ENCODE peak calls at places on chromosomes 2 and 18, in eight cellular contexts. C is aorta, E is fibroblast of lung, J is MM.1S, I is heart left ventricle, K is neuronal stem cell, T is cardiac muscle cell, A is mammary epithelial cell. L is an unnamed sample. For H3K4me1, the result is how much of the 10 kb centered on the place peaks cover.

GRCh38 chr2:240798327-240798905 is 21.6 kb downstream of the KIF1A start:
- DNase-seq in C (no peak), E (no peak), J (no peak), I (no peak), K (no peak), T (no peak), A (no peak), L (no peak)

GRCh38 chr2:9952286-9952737 is 819 bp downstream of the GRHL1 start:
- DNase-seq in C (no peak), E (no peak), J (no peak), I (no peak), K (no peak), T (no peak), A (no peak), L (no peak)

GRCh38 chr2:237588044-237588696 is 2.4 kb downstream of the RAB17 start:
- DNase-seq in C (peak), E (no peak), J (no peak), I (peak), K (no peak), T (no peak), A (no peak), L (no peak)

GRCh38 chr2:163731735-163732134 is 4.1 kb downstream of the FIGN start:
- DNase-seq in C (no peak), E (peak), J (no peak), I (no peak), K (no peak), T (no peak), A (no peak), L (no peak)

GRCh38 chr2:43542285-43542933 is 53.4 kb downstream of the THADA start:
- DNase-seq in C (no peak), E (peak), J (peak), I (no peak), K (no peak), T (peak), A (peak), L (no peak)

GRCh38 chr18:34806527-34806926 is 96.4 kb downstream of the DTNA start:
- DNase-seq in C (no peak), E (no peak), J (no peak), I (no peak), K (no peak), T (no peak), A (no peak), L (no peak)

GRCh38 chr18:840080-840408 is 28.0 kb upstream of the YES1 start:
- DNase-seq in C (no peak), E (no peak), J (no peak), I (no peak), K (no peak), T (no peak), A (no peak), L (no peak)

GRCh38 chr2:164146478-164146877 is 410.7 kb upstream of the FIGN start:
- DNase-seq in C (no peak), E (peak), J (peak), I (no peak), K (no peak), T (no peak), A (peak), L (no peak)

GRCh38 chr2:213429516-213429915 is 145.3 kb downstream of the SPAG16 start:
- DNase-seq in C (no peak), E (peak), J (no peak), I (no peak), K (no peak), T (no peak), A (peak), L (no peak)

DNA sequence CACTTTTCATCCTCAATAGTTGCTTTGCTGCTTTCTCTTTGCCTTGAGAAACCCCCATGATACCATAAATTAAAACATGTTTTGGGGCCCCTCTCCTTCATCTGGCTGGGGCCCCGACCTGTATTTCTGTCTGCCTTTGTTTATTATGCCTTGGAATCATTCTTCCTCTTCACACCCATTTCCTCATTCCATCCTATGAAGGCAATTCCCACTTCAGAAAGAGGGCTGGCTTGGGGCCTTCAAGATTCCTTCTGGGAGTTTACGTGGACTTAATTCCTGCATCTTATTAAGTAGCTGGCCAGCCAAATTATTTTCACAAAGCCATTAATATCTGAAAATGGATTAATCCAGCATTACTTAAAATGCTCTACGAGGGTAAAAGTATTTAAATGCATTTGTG is 6.8 kb upstream of the LRRTM1 start:
- DNase-seq in C (no peak), E (peak), J (no peak), I (no peak), K (no peak), T (no peak), A (no peak), L (no peak)
- H3K4me3 ChIP-seq in C (no peak), E (no peak), J (no peak), I (no peak), K (no peak), T (no peak), A (no peak), L (no peak)

GRCh38 chr2:235542728-235543125 is 48.9 kb downstream of the AGAP1 start:
- DNase-seq in C (no peak), E (no peak), J (no peak), I (no peak), K (no peak), T (no peak), A (no peak), L (peak)
- H3K4me1 ChIP-seq in C (under half), E (under half), J (under half), I (under half), K (under half), T (under half), A (under half), L (under half)

DNA sequence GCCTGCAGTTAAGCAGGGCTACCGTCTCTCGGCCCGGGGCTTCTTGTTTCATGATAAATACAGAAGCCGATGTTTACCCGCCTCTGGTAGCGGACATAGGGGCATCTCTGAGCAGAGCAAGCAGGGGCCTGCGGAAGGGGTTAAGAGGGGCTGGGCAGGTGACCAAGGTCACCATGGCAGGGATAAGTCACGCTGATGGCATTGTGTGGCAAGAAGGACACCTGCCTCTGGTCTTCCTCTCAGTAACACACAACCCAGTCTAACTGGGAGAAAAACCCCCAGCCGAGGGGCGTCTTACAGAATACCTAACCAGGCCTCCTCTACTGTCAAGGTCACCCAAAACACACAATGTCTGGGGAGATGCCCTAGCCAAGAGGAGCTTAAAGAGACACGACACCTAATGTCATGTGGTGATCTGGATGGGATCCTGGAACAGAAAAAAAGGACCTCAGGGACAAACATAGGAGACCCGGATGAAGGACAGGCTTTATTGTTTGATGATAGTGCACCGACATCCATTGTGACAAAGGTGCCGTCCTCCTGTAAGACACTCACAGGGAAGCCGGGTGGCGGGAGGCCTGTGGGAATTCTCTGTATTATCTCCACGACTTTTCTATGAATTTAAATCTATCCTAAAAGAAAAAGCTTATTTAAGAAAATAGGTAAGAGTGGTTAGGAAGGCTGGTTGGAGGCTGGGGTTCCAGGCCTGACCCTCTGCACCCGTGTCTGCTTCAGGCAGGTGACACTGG is 24.8 kb downstream of the SH3BP4 start:
- DNase-seq in C (no peak), E (no peak), J (no peak), I (no peak), K (no peak), T (no peak), A (no peak), L (no peak)
- H3K27ac ChIP-seq in C (no peak), E (no peak), J (no peak), I (no peak), K (no peak), T (peak), A (no peak), L (no peak)

GRCh38 chr2:225400060-225400511 is 576 bp downstream of the NYAP2 start:
- DNase-seq in C (no peak), E (peak), J (peak), I (no peak), K (peak), T (peak), A (peak), L (peak)
- H3K4me3 ChIP-seq in C (no peak), E (no peak), J (no peak), I (no peak), K (no peak), T (no peak), A (no peak), L (no peak)

DNA sequence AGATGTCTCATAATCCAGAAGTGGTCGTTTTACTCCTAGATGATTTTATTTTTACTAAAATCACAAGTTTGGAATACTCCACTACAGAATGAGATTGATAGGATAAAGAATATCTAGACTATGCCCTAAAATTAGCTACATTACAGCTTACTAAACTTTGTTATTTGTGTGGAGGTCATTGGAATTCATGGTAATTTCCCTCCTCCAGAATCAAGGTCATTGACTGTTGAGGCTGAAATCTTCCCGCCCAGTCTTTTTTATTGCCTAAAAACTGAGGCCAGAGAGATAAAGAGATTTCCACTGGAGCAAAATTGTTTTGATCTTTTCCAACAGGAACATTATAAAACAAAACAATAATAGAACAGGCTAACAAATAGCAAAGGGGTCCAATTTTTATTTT is 35.0 kb downstream of the ITGB6 start:
- DNase-seq in C (no peak), E (no peak), J (no peak), I (no peak), K (no peak), T (no peak), A (no peak), L (no peak)
- H3K4me1 ChIP-seq in C (under half), E (under half), J (under half), I (under half), K (under half), T (under half), A (under half), L (under half)

DNA sequence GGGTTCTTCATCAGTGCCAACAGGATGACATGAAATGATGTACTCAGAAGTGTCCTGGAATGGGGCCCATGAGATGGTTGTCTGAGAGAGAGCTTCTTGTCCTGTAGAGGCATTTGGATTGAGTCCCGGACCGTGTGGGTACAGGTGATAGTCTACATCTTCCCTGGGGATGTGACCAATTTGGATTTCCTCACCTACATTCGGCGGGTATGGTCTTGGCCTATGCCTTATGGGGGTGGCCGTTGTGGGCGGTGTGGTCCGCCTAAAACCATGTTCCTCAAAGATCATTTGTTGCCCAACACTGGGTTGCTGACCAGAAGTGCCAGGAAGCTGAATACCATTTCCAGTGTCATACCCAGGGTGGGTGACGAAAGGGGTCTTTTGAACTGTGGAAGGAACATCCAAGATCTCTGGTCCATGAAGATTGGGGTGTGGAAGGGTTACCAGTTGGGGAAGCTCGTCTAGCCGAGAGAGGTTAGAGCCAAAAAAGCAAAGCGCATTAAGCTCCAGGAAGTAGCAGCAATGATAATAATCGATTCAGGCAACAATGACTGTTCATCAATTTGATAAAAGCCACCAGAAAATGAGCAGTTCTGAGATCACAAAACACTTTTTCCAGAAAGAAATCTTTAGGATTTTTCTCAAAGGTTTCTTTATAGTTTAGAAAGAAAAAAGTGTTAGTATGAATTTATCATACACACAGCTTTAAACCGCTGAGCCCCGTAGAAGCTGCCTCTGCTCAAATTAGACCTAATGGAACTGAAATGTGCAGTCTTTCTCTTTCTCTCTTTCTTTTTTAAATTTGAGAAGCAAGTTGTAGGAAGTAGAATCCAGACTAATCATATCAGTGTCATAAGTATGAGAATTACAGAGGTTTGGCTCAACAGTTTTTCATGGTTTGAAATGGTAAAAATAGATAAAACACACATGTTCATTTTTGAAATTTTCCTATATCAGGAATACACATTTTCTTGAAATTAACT is 60.3 kb downstream of the ATIC start:
- DNase-seq in C (no peak), E (no peak), J (no peak), I (no peak), K (no peak), T (no peak), A (no peak), L (no peak)
- H3K27ac ChIP-seq in C (no peak), E (no peak), J (no peak), I (no peak), K (no peak), T (peak), A (no peak), L (no peak)

DNA sequence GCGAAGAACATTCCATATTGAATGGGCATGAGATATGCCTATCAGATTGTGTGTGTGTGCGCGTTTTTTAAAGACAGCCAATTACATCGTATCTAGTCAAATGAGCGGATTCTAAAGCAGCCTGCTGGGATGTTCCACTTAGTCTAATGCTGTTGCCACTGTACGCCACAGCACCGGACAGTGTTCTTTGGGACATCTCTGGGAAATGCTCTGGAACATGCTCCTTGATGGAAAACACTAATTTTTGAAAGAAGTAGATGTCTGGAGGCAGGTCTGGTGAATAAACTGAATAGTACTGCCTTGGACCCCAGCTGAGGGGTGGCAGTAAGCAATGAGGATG is 3.6 kb upstream of the TMEM150A start:
- DNase-seq in C (no peak), E (no peak), J (no peak), I (no peak), K (no peak), T (no peak), A (no peak), L (no peak)
- H3K4me3 ChIP-seq in C (no peak), E (no peak), J (no peak), I (no peak), K (no peak), T (no peak), A (no peak), L (no peak)

DNA sequence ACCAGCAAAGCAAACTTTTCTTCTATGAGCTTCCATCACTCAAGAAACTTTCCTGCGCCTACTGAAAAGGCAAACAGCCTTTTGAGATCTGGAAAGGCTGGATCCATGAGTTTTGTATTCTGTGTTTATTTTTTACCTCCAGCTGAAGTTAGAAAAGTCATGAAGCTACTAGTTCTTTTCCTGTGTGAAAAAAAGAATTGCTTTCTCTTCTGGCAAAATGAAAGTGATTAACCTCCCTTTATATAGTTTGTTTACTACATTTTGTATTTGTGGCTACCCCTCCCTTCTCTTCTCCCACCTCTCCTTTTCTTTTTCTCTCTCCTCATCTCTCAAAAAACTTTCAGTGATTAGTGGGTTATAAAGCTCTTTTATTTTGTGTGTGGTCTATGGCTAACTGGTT is 49.3 kb upstream of the RNF152 start:
- DNase-seq in C (no peak), E (no peak), J (no peak), I (no peak), K (no peak), T (no peak), A (no peak), L (no peak)
- H3K4me1 ChIP-seq in C (under half), E (under half), J (under half), I (under half), K (under half), T (under half), A (under half), L (under half)